ENCODE peak calls at places on chromosomes 5 and 9, in six cellular contexts. One of them, this sample, is unnamed.

GRCh38 chr5:135204151-135204600 is 170.1 kb upstream of the PITX1 start:
- DNase-seq in keratinocyte: no peak
- DNase-seq in GM12878: no peak
- DNase-seq in psoas muscle: no peak
- DNase-seq in ovary: no peak
- DNase-seq in neural progenitor cell: peak
- DNase-seq in this sample: no peak

GRCh38 chr5:106019271-106019670 is 1651.5 kb downstream of the EFNA5 start:
- DNase-seq in GM12878: no peak
- DNase-seq in psoas muscle: no peak
- DNase-seq in neural progenitor cell: no peak
- DNase-seq in ovary: no peak
- DNase-seq in keratinocyte: no peak
- DNase-seq in this sample: no peak

GRCh38 chr9:18129809-18130334 is 344.1 kb upstream of the ADAMTSL1 start:
- DNase-seq in GM12878: no peak
- DNase-seq in keratinocyte: no peak
- DNase-seq in psoas muscle: no peak
- DNase-seq in ovary: no peak
- DNase-seq in neural progenitor cell: no peak
- DNase-seq in this sample: no peak

GRCh38 chr9:115058175-115058574 is 59.8 kb downstream of the TNC start:
- DNase-seq in keratinocyte: no peak
- DNase-seq in GM12878: no peak
- DNase-seq in psoas muscle: no peak
- DNase-seq in neural progenitor cell: no peak
- DNase-seq in ovary: no peak
- DNase-seq in this sample: no peak

GRCh38 chr5:140835622-140836510 is 1.8 kb downstream of the PCDHA7 start:
- DNase-seq in GM12878: no peak
- DNase-seq in ovary: no peak
- DNase-seq in psoas muscle: no peak
- DNase-seq in keratinocyte: no peak
- DNase-seq in neural progenitor cell: no peak
- DNase-seq in this sample: no peak

GRCh38 chr9:116365056-116365471 is 211.5 kb downstream of the PAPPA start:
- DNase-seq in GM12878: no peak
- DNase-seq in neural progenitor cell: no peak
- DNase-seq in ovary: peak
- DNase-seq in keratinocyte: no peak
- DNase-seq in psoas muscle: peak
- DNase-seq in this sample: peak

GRCh38 chr9:130732131-130732530 is 38.6 kb downstream of the EXOSC2 start:
- DNase-seq in neural progenitor cell: no peak
- DNase-seq in psoas muscle: no peak
- DNase-seq in ovary: no peak
- DNase-seq in keratinocyte: no peak
- DNase-seq in GM12878: no peak
- DNase-seq in this sample: no peak

GRCh38 chr9:93072383-93072795 is 13.9 kb downstream of the SUSD3 start:
- DNase-seq in psoas muscle: no peak
- DNase-seq in GM12878: no peak
- DNase-seq in neural progenitor cell: no peak
- DNase-seq in ovary: peak
- DNase-seq in keratinocyte: no peak
- DNase-seq in this sample: no peak

GRCh38 chr5:144467795-144468194 is 297.1 kb downstream of the KCTD16 start:
- DNase-seq in GM12878: no peak
- DNase-seq in psoas muscle: no peak
- DNase-seq in keratinocyte: no peak
- DNase-seq in neural progenitor cell: peak
- DNase-seq in ovary: no peak
- DNase-seq in this sample: no peak

GRCh38 chr9:19748278-19749126 is 40.3 kb downstream of the SLC24A2 start:
- DNase-seq in neural progenitor cell: no peak
- DNase-seq in keratinocyte: peak
- DNase-seq in GM12878: no peak
- DNase-seq in ovary: no peak
- DNase-seq in psoas muscle: no peak
- DNase-seq in this sample: no peak

GRCh38 chr5:88785396-88786216 is 97.4 kb downstream of the MEF2C start:
- DNase-seq in neural progenitor cell: peak
- DNase-seq in ovary: peak
- DNase-seq in keratinocyte: peak
- DNase-seq in GM12878: peak
- DNase-seq in psoas muscle: no peak
- DNase-seq in this sample: peak

GRCh38 chr5:123538670-123539459 is 26.9 kb downstream of the CSNK1G3 start:
- DNase-seq in GM12878: no peak
- DNase-seq in neural progenitor cell: peak
- DNase-seq in keratinocyte: no peak
- DNase-seq in ovary: no peak
- DNase-seq in psoas muscle: no peak
- DNase-seq in this sample: no peak

GRCh38 chr9:136086213-136086881 is 8.7 kb downstream of the NACC2 start:
- DNase-seq in neural progenitor cell: peak
- DNase-seq in GM12878: no peak
- DNase-seq in ovary: no peak
- DNase-seq in keratinocyte: no peak
- DNase-seq in psoas muscle: no peak
- DNase-seq in this sample: peak

GRCh38 chr9:124673063-124673462 is 98.0 kb downstream of the NR6A1 start:
- DNase-seq in psoas muscle: no peak
- DNase-seq in keratinocyte: no peak
- DNase-seq in neural progenitor cell: no peak
- DNase-seq in ovary: no peak
- DNase-seq in GM12878: no peak
- DNase-seq in this sample: no peak

GRCh38 chr5:130994496-130995253 is 170.4 kb downstream of the HINT1 start:
- DNase-seq in psoas muscle: no peak
- DNase-seq in ovary: no peak
- DNase-seq in neural progenitor cell: no peak
- DNase-seq in GM12878: no peak
- DNase-seq in keratinocyte: no peak
- DNase-seq in this sample: no peak

GRCh38 chr5:132439521-132440206 is 50.9 kb downstream of the IRF1 start:
- DNase-seq in neural progenitor cell: no peak
- DNase-seq in GM12878: no peak
- DNase-seq in ovary: peak
- DNase-seq in keratinocyte: no peak
- DNase-seq in psoas muscle: peak
- DNase-seq in this sample: peak

GRCh38 chr5:95949810-95950209 is 11.8 kb downstream of the ELL2 start:
- DNase-seq in neural progenitor cell: no peak
- DNase-seq in ovary: no peak
- DNase-seq in keratinocyte: no peak
- DNase-seq in GM12878: no peak
- DNase-seq in psoas muscle: no peak
- DNase-seq in this sample: no peak

GRCh38 chr9:135488527-135488926 is 8.9 kb downstream of the PPP1R26 start:
- DNase-seq in neural progenitor cell: no peak
- DNase-seq in psoas muscle: no peak
- DNase-seq in GM12878: no peak
- DNase-seq in ovary: no peak
- DNase-seq in keratinocyte: no peak
- DNase-seq in this sample: no peak

GRCh38 chr5:158017433-158017832 is 158.5 kb upstream of the CLINT1 start:
- DNase-seq in keratinocyte: no peak
- DNase-seq in neural progenitor cell: peak
- DNase-seq in psoas muscle: no peak
- DNase-seq in GM12878: no peak
- DNase-seq in ovary: no peak
- DNase-seq in this sample: no peak

GRCh38 chr5:137836997-137837396 is 30.7 kb upstream of the MYOT start:
- DNase-seq in psoas muscle: no peak
- DNase-seq in keratinocyte: no peak
- DNase-seq in ovary: no peak
- DNase-seq in neural progenitor cell: no peak
- DNase-seq in GM12878: no peak
- DNase-seq in this sample: no peak
- H3K27ac ChIP-seq in psoas muscle: peak
- H3K27ac ChIP-seq in keratinocyte: no peak
- H3K27ac ChIP-seq in ovary: no peak
- H3K27ac ChIP-seq in neural progenitor cell: no peak
- H3K27ac ChIP-seq in GM12878: no peak
- H3K27ac ChIP-seq in this sample: peak

DNA sequence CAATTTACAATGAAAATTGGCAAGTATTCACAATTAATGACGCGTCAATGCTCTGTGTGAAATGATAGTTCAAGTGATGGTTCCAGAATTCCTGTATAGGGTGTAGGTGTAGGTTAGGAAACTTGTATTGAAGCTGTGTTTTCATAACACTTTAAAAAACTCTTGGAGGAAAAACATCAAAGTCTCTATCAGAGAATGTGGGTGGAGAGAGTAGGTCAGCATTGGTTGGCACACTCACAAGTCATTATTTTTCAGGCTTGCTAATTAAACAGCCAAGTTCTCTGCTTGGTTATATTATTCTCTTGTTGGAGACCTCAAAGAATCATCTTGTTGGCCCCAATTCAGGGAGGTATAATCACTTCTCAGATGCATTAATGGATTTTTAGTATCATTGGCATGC is 20.1 kb upstream of the PLPP1 start:
- DNase-seq in ovary: no peak
- DNase-seq in keratinocyte: no peak
- DNase-seq in psoas muscle: no peak
- DNase-seq in neural progenitor cell: no peak
- DNase-seq in GM12878: no peak
- DNase-seq in this sample: no peak
- H3K27ac ChIP-seq in ovary: no peak
- H3K27ac ChIP-seq in keratinocyte: no peak
- H3K27ac ChIP-seq in psoas muscle: no peak
- H3K27ac ChIP-seq in neural progenitor cell: no peak
- H3K27ac ChIP-seq in GM12878: no peak
- H3K27ac ChIP-seq in this sample: no peak

DNA sequence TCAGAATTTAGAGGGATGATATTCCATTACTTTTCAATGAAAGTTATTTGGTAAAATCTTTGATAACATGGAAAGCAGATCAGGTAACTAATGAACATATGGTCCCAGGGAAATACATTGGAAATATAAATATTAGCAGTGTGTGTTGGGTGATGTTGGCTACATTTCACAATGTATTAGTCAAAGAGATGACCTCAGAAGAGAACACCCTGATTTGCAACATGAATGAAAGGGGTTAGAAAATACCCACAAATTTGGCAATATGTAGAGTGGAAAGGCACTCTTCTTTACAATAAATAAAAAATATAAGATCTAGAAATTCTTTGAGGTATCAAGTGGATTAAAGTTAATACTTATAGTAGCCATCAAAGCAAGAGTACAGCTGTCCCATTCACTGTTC is 606.7 kb downstream of the PSAT1 start:
- DNase-seq in keratinocyte: no peak
- DNase-seq in psoas muscle: no peak
- DNase-seq in neural progenitor cell: no peak
- DNase-seq in ovary: no peak
- DNase-seq in GM12878: no peak
- DNase-seq in this sample: no peak
- H3K27ac ChIP-seq in keratinocyte: no peak
- H3K27ac ChIP-seq in psoas muscle: no peak
- H3K27ac ChIP-seq in neural progenitor cell: no peak
- H3K27ac ChIP-seq in ovary: no peak
- H3K27ac ChIP-seq in GM12878: no peak
- H3K27ac ChIP-seq in this sample: no peak

GRCh38 chr9:37404590-37404989 is 17.9 kb upstream of the GRHPR start:
- DNase-seq in psoas muscle: no peak
- DNase-seq in neural progenitor cell: no peak
- DNase-seq in GM12878: no peak
- DNase-seq in keratinocyte: no peak
- DNase-seq in ovary: no peak
- DNase-seq in this sample: no peak

GRCh38 chr9:37405350-37405749 is 17.1 kb upstream of the GRHPR start:
- DNase-seq in psoas muscle: no peak
- DNase-seq in neural progenitor cell: no peak
- DNase-seq in GM12878: no peak
- DNase-seq in keratinocyte: no peak
- DNase-seq in ovary: no peak
- DNase-seq in this sample: no peak

GRCh38 chr9:37405764-37406380 is 16.6 kb upstream of the GRHPR start:
- DNase-seq in psoas muscle: no peak
- DNase-seq in keratinocyte: no peak
- DNase-seq in GM12878: no peak
- DNase-seq in neural progenitor cell: no peak
- DNase-seq in ovary: no peak
- DNase-seq in this sample: no peak

GRCh38 chr9:37407468-37407867 is 15.0 kb upstream of the GRHPR start:
- DNase-seq in keratinocyte: no peak
- DNase-seq in ovary: no peak
- DNase-seq in GM12878: no peak
- DNase-seq in neural progenitor cell: no peak
- DNase-seq in psoas muscle: no peak
- DNase-seq in this sample: no peak

DNA sequence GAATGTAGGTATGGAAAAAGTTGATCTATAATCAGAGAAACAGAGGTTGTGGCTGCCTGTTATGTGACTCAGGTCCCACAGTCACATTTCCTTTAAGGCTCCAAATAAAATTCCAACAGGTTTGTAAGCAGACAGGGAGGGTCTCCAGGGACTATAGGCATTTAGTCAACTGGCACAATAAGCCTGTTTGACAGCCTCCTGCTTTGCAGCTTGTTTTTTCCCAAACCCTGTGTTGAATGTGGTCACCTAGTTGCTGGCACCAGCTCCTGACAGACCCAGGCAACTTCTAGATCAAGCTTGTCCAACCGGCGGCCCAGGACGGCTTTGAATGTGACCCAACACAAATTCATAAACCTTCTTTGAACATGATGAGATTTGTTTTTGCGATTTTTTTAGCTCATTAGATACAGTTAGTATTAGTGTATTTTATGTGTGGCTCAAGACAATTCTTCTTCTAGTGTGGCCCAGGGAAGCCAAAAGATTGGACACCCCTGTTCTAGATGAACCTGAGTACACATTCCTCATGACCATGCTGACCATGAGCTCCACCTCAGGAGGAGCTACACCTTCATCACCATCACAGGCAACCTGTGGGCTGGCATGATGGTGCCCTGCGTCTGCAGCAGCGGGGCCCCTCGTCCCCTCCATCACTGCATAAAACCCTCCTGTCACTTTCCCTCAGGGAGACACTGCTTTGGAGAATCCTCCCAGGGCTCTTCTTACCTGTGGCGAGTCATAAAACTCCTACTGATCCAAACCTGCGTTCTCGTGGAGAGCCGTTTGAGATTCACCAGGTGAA is 15.7 kb upstream of the GRHPR start:
- DNase-seq in GM12878: no peak
- DNase-seq in psoas muscle: no peak
- DNase-seq in keratinocyte: no peak
- DNase-seq in neural progenitor cell: no peak
- DNase-seq in ovary: no peak
- DNase-seq in this sample: no peak
- H3K27ac ChIP-seq in GM12878: peak
- H3K27ac ChIP-seq in psoas muscle: no peak
- H3K27ac ChIP-seq in keratinocyte: no peak
- H3K27ac ChIP-seq in neural progenitor cell: no peak
- H3K27ac ChIP-seq in ovary: no peak
- H3K27ac ChIP-seq in this sample: no peak

GRCh38 chr5:1634337-1634661 is 110.5 kb upstream of the LPCAT1 start:
- DNase-seq in psoas muscle: no peak
- DNase-seq in keratinocyte: no peak
- DNase-seq in ovary: no peak
- DNase-seq in neural progenitor cell: no peak
- DNase-seq in GM12878: no peak
- DNase-seq in this sample: no peak
- H3K27ac ChIP-seq in psoas muscle: peak
- H3K27ac ChIP-seq in keratinocyte: no peak
- H3K27ac ChIP-seq in ovary: peak
- H3K27ac ChIP-seq in neural progenitor cell: no peak
- H3K27ac ChIP-seq in GM12878: no peak
- H3K27ac ChIP-seq in this sample: peak

GRCh38 chr5:14339467-14339866 is 196.3 kb downstream of the TRIO start:
- DNase-seq in psoas muscle: no peak
- DNase-seq in neural progenitor cell: no peak
- DNase-seq in keratinocyte: no peak
- DNase-seq in GM12878: no peak
- DNase-seq in ovary: no peak
- DNase-seq in this sample: no peak
- H3K27ac ChIP-seq in psoas muscle: no peak
- H3K27ac ChIP-seq in neural progenitor cell: no peak
- H3K27ac ChIP-seq in keratinocyte: no peak
- H3K27ac ChIP-seq in GM12878: no peak
- H3K27ac ChIP-seq in ovary: no peak
- H3K27ac ChIP-seq in this sample: peak